ENCODE peak calls at places on chromosomes 13 and 19, in four cellular contexts. One of them, this sample, is unnamed.

GRCh38 chr13:62512194-62513141 is 1096.8 kb upstream of the PCDH20 start:
- DNase-seq in HepG2: peak; percentile 29
- DNase-seq in K562: no peak
- DNase-seq in GM12878: peak; percentile 24
- DNase-seq in this sample: peak; percentile 1

GRCh38 chr19:35414442-35414841 is 33.6 kb upstream of the FFAR2 start:
- DNase-seq in HepG2: no peak
- DNase-seq in K562: no peak
- DNase-seq in GM12878: no peak
- DNase-seq in this sample: no peak

GRCh38 chr13:46522692-46523040 is 30.3 kb upstream of the LRCH1 start:
- DNase-seq in HepG2: no peak
- DNase-seq in K562: no peak
- DNase-seq in GM12878: no peak
- DNase-seq in this sample: no peak

GRCh38 chr19:18879579-18880373 is 16.2 kb downstream of the CERS1 start:
- DNase-seq in HepG2: no peak
- DNase-seq in K562: peak; percentile 96
- DNase-seq in GM12878: no peak
- DNase-seq in this sample: peak; percentile 64

GRCh38 chr19:20078696-20079095 is 896 bp downstream of the ZNF90 start:
- DNase-seq in HepG2: no peak
- DNase-seq in K562: no peak
- DNase-seq in GM12878: no peak
- DNase-seq in this sample: no peak

GRCh38 chr19:4464815-4465581 is 7.1 kb upstream of the HDGFL2 start:
- DNase-seq in HepG2: no peak
- DNase-seq in K562: no peak
- DNase-seq in GM12878: no peak
- DNase-seq in this sample: no peak

GRCh38 chr13:62837895-62838294 is 1422.2 kb upstream of the PCDH20 start:
- DNase-seq in HepG2: no peak
- DNase-seq in K562: no peak
- DNase-seq in GM12878: no peak
- DNase-seq in this sample: no peak

GRCh38 chr19:38004505-38005223 is 97.7 kb downstream of the SIPA1L3 start:
- DNase-seq in HepG2: peak; percentile 42
- DNase-seq in K562: peak; percentile 80
- DNase-seq in GM12878: peak; percentile 95
- DNase-seq in this sample: peak; percentile 90

GRCh38 chr19:19280561-19280960 is 7.5 kb upstream of the TM6SF2 start:
- DNase-seq in HepG2: no peak
- DNase-seq in K562: no peak
- DNase-seq in GM12878: no peak
- DNase-seq in this sample: no peak

GRCh38 chr13:109281823-109282239 is 504.6 kb downstream of the IRS2 start:
- DNase-seq in HepG2: no peak
- DNase-seq in K562: no peak
- DNase-seq in GM12878: no peak
- DNase-seq in this sample: no peak

GRCh38 chr13:100657881-100658315 is 16.7 kb downstream of the TMTC4 start:
- DNase-seq in HepG2: no peak
- DNase-seq in K562: no peak
- DNase-seq in GM12878: no peak
- DNase-seq in this sample: no peak

GRCh38 chr13:80305737-80306136 is 35.2 kb downstream of the SPRY2 start:
- DNase-seq in HepG2: no peak
- DNase-seq in K562: no peak
- DNase-seq in GM12878: no peak
- DNase-seq in this sample: no peak

DNA sequence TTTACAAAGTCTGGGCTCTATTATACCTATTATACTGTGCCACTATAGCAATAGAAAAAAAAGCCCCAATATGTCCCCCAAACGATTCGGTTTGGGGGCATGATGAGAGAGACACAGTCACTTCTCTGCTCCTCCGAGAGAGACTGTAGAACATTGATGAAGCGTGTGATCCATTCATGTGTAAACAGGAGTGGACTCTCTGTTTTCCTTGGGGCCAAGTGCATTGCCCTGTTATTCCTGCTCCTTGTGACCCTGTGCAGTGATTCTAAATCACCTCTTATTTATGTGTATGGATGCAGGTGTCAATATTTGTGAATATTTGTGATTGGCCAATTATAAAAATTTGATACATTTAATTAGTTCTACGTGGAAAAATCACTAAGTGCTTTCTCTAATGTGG is 17.0 kb downstream of the F10 start:
- DNase-seq in HepG2: peak; percentile 54
- DNase-seq in K562: no peak
- DNase-seq in GM12878: no peak
- DNase-seq in this sample: no peak
- TF ChIP-seq CHD4 in HepG2: no peak
- TF ChIP-seq CHD4 in K562: no peak
- TF ChIP-seq CHD4 in GM12878: no peak
- TF ChIP-seq CHD4 in this sample: no peak

DNA sequence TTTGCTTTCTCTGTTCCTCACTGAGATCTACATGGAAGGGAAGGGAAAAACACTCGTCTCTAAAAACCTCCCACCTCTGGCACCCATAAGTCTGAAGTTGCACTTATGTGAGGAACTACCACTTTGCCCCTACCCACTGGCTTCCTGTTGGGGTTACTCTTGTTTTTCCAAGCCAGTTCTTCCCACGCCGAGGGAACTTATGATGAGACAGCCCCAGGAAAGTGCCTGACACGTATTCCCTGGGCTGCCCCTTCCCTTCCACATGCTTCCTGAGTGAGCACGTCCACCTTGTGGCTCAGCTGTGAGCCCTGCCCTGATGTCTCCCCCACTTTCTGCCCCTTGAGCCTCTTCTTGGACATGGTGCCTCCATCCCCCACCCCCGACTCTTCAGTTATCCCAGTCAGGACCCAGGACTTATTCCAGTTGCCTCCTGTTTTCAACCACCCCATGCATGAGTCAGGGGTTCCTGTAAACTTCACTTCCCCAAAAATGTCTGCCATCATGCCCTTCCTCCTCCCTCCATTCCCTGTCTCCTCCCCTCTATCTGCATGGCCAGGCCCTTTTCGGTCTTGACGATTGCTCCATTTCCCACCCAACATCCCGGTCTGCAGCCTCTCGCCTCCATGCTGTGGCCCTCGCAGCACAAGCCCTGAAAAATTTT is 5.1 kb upstream of the SIGLEC7 start:
- DNase-seq in HepG2: no peak
- DNase-seq in K562: no peak
- DNase-seq in GM12878: no peak
- DNase-seq in this sample: no peak
- TF ChIP-seq KDM1A in HepG2: no peak
- TF ChIP-seq KDM1A in K562: no peak
- TF ChIP-seq KDM1A in GM12878: no peak
- TF ChIP-seq KDM1A in this sample: no peak

GRCh38 chr13:96994849-96995243 is 570 bp upstream of the OXGR1 start:
- DNase-seq in HepG2: no peak
- DNase-seq in K562: no peak
- DNase-seq in GM12878: no peak
- DNase-seq in this sample: no peak
- H3K4me1 ChIP-seq in HepG2: no peaks in the 10 kb centered on the region
- H3K4me1 ChIP-seq in K562: peaks cover 7% of the 10 kb centered on the region
- H3K4me1 ChIP-seq in GM12878: no peaks in the 10 kb centered on the region
- H3K4me1 ChIP-seq in this sample: peaks cover 5% of the 10 kb centered on the region

GRCh38 chr13:24605923-24606372 is 74.3 kb upstream of the ATP12A start:
- DNase-seq in HepG2: peak; percentile 47
- DNase-seq in K562: no peak
- DNase-seq in GM12878: no peak
- DNase-seq in this sample: peak; percentile 34
- TF ChIP-seq CHD4 in HepG2: no peak
- TF ChIP-seq CHD4 in K562: no peak
- TF ChIP-seq CHD4 in GM12878: no peak
- TF ChIP-seq CHD4 in this sample: no peak

DNA sequence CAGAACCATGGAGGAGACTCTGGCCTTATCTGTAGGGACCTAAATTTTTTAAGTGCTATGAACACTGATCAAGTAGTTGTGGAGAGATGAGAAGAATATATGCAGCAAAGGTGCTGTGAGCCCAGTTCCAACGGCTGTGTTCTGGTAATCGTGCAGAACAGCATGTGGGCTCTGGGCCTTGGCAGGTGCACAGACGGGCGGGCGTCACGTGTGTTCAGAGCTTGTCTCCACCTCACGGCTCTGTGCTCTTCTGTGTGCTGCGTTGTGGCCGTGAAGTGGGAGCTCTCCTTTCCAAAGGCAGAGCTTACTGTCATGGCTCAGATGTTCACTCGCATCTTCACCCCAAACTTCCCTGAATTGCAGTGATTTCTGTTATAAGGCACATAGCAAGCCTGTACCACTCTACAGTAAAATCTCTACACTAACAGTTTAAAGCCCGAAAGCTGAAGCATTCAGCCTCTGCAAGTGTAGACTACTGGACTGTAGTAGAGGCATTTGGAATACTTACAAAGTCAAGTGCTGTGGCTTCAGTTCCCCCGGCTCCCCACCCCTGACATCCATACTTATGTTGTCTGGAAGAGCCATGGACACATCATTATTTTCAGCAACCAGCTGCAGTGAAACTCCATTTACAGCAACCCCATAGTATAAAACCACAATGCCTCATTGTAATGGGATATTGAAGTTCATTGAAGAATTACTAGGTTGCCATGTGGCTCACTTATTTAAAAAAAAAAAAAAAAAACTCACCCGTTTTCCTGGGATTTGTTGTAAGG is 27.5 kb upstream of the TEX29 start:
- DNase-seq in HepG2: no peak
- DNase-seq in K562: no peak
- DNase-seq in GM12878: no peak
- DNase-seq in this sample: no peak
- TF ChIP-seq KDM1A in HepG2: no peak
- TF ChIP-seq KDM1A in K562: no peak
- TF ChIP-seq KDM1A in GM12878: no peak
- TF ChIP-seq KDM1A in this sample: no peak

GRCh38 chr19:14512420-14512961 is 5.7 kb downstream of the DNAJB1 start:
- DNase-seq in HepG2: no peak
- DNase-seq in K562: no peak
- DNase-seq in GM12878: no peak
- DNase-seq in this sample: no peak
- H3K4me1 ChIP-seq in HepG2: peaks cover 87% of the 10 kb centered on the region
- H3K4me1 ChIP-seq in K562: peaks cover 38% of the 10 kb centered on the region
- H3K4me1 ChIP-seq in GM12878: peaks cover 9% of the 10 kb centered on the region
- H3K4me1 ChIP-seq in this sample: peaks cover 71% of the 10 kb centered on the region

This sample was measured in A549.